ENCODE peak calls at places on chromosomes 6 and 20, in six cellular contexts. Z, V, D, P, Y and R are unnamed samples.

GRCh38 chr6:163526356-163526755 is 111.8 kb downstream of the QKI start:
- DNase-seq in Z (no peak), V (no peak), D (no peak), P (no peak), Y (no peak), R (no peak)

GRCh38 chr6:166952122-166952521 is 4.2 kb downstream of the RNASET2 start:
- DNase-seq in Z (no peak), V (no peak), D (no peak), P (peak; percentile 43), Y (peak; percentile 21), R (no peak)

GRCh38 chr6:27275025-27275956 is 27.8 kb downstream of the PRSS16 start:
- DNase-seq in Z (no peak), V (no peak), D (peak; percentile 70), P (peak; percentile 88), Y (peak; percentile 46), R (no peak)

GRCh38 chr20:63285636-63286615 is 7.1 kb upstream of the COL20A1 start:
- DNase-seq in Z (no peak), V (no peak), D (no peak), P (no peak), Y (no peak), R (no peak)

GRCh38 chr6:149306967-149307366 is 10.5 kb upstream of the TAB2 start:
- DNase-seq in Z (no peak), V (no peak), D (no peak), P (no peak), Y (no peak), R (no peak)

GRCh38 chr20:4069741-4070140 is 54.4 kb upstream of the RNF24 start:
- DNase-seq in Z (no peak), V (no peak), D (no peak), P (no peak), Y (no peak), R (no peak)

GRCh38 chr6:13349811-13350506 is 21.6 kb upstream of the TBC1D7 start:
- DNase-seq in Z (no peak), V (no peak), D (no peak), P (no peak), Y (no peak), R (no peak)

GRCh38 chr6:95091823-95092436 is 485.4 kb upstream of the MANEA start:
- DNase-seq in Z (peak; percentile 52), V (no peak), D (peak; percentile 54), P (no peak), Y (peak; percentile 46), R (no peak)

GRCh38 chr20:2839732-2840137 is 720 bp downstream of the PCED1A start:
- DNase-seq in Z (no peak), V (no peak), D (no peak), P (no peak), Y (no peak), R (no peak)

GRCh38 chr6:132202569-132202968 is 198.7 kb downstream of the MOXD1 start:
- DNase-seq in Z (no peak), V (no peak), D (no peak), P (no peak), Y (no peak), R (no peak)

GRCh38 chr6:99608059-99608885 is 1.6 kb downstream of the PRDM13 start:
- DNase-seq in Z (no peak), V (no peak), D (no peak), P (peak; percentile 60), Y (no peak), R (no peak)

GRCh38 chr6:170137176-170137891 is 153.5 kb downstream of the DLL1 start:
- DNase-seq in Z (no peak), V (no peak), D (no peak), P (peak; percentile 12), Y (no peak), R (no peak)

GRCh38 chr6:42702200-42702599 is 20.2 kb downstream of the PRPH2 start:
- DNase-seq in Z (no peak), V (peak; percentile 84), D (peak; percentile 17), P (no peak), Y (peak; percentile 35), R (no peak)

GRCh38 chr6:135675026-135675425 is 176.5 kb upstream of the PDE7B start:
- DNase-seq in Z (no peak), V (no peak), D (no peak), P (no peak), Y (no peak), R (no peak)

GRCh38 chr6:135672256-135672655 is 174.7 kb upstream of the AHI1 start:
- DNase-seq in Z (no peak), V (no peak), D (no peak), P (no peak), Y (no peak), R (no peak)

GRCh38 chr6:135673671-135674309 is 176.2 kb upstream of the AHI1 start:
- DNase-seq in Z (no peak), V (no peak), D (no peak), P (no peak), Y (no peak), R (no peak)

GRCh38 chr6:135680964-135681913 is 170.3 kb upstream of the PDE7B start:
- DNase-seq in Z (no peak), V (no peak), D (peak; percentile 14), P (no peak), Y (no peak), R (no peak)

DNA sequence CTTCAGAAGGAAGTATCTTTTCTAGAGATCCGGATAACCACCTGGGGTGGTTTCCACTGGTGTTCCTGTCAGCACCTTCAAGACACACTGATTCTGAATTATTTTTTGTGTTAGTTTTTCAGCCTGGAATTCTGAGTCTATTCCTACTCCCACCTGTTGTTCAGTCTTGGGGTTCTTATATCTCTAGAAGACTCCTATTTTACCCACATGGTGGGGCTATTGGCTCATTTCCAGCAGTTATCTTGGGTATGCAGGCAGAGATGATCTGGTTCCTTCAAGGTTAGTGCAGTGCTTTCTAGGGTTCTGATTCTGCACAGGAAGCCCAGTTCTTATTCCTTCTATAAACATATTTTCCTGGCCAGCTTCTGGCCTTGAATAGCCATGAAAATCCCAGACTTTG is 175.6 kb upstream of the PDE7B start:
- DNase-seq in Z (peak; percentile 36), V (no peak), D (peak; percentile 59), P (peak; percentile 72), Y (peak; percentile 44), R (peak; percentile 35)
- TF ChIP-seq CTCF in Z (peak; percentile 74), V (peak; percentile 59), D (peak; percentile 42), P (peak; percentile 89), Y (peak; percentile 36), R (peak; percentile 59)

GRCh38 chr20:32896521-32897280 is 38.0 kb downstream of the EFCAB8 start:
- DNase-seq in Z (no peak), V (no peak), D (no peak), P (no peak), Y (no peak), R (no peak)

GRCh38 chr20:32902456-32903420 is 44.0 kb downstream of the EFCAB8 start:
- DNase-seq in Z (peak; percentile 61), V (no peak), D (peak; percentile 58), P (peak; percentile 81), Y (peak; percentile 64), R (peak; percentile 78)

GRCh38 chr20:32894711-32895355 is 36.1 kb downstream of the EFCAB8 start:
- DNase-seq in Z (no peak), V (peak; percentile 84), D (no peak), P (no peak), Y (no peak), R (no peak)

GRCh38 chr20:32893878-32894483 is 35.3 kb downstream of the EFCAB8 start:
- DNase-seq in Z (peak; percentile 34), V (no peak), D (peak; percentile 57), P (peak; percentile 92), Y (peak; percentile 25), R (no peak)

GRCh38 chr20:32898721-32899120 is 40.0 kb downstream of the EFCAB8 start:
- DNase-seq in Z (no peak), V (no peak), D (no peak), P (no peak), Y (no peak), R (no peak)
- TF ChIP-seq CTCF in Z (no peak), V (no peak), D (no peak), P (no peak), Y (no peak), R (no peak)

DNA sequence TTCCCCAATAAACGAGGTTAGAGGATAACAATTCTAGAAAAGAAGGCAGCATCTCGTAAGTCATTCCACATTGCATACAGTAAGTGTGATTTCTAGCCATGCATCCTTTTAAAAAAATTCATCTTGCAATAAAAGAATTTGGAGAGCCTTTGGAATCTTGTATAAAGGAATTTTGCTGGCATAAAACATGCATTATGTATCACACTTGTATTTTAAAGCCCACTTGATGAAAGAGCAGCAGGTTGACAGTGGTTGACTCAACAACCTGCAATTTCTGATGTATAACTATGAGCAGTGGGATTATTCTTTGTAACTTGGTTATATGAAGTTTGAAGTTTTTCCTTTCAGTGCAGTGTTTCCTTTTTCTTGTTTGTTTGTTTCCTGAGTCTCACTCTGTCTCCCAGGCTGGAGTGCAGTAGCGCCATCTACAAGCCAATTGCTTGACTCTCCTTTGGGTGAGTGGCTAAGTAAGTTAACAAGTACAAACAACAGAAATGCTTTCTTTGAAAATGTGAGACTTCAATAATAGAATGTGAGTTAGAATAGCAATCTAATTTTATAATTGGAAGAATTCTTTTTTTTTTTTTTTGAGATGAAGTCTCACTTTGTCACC is 39.9 kb downstream of the JARID2 start:
- DNase-seq in Z (no peak), V (no peak), D (no peak), P (no peak), Y (no peak), R (no peak)
- TF ChIP-seq CTCF in Z (peak; percentile 55), V (peak; percentile 39), D (peak; percentile 10), P (peak; percentile 52), Y (no peak), R (peak; percentile 41)

DNA sequence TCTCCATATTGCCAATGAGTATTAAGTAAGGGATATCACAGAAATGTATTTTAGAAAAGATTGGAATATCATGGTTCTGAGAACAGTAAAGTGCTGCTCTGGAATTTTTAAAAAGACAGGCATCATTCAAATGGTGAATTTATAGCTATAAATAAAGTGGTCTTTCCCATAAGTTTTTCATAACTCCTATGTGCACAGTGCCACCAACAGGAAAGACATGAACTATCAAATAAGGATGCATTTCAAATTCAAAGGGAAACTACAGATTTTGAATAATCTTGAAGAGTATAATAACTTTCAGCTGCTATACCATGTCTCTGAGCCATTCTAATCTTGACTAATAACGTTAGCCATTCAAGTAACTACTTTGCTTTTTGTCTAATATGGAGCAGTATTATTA is 456.8 kb upstream of the GJE1 start:
- DNase-seq in Z (no peak), V (no peak), D (peak; percentile 1), P (no peak), Y (no peak), R (no peak)
- TF ChIP-seq CTCF in Z (peak; percentile 44), V (peak; percentile 52), D (peak; percentile 30), P (no peak), Y (no peak), R (no peak)

DNA sequence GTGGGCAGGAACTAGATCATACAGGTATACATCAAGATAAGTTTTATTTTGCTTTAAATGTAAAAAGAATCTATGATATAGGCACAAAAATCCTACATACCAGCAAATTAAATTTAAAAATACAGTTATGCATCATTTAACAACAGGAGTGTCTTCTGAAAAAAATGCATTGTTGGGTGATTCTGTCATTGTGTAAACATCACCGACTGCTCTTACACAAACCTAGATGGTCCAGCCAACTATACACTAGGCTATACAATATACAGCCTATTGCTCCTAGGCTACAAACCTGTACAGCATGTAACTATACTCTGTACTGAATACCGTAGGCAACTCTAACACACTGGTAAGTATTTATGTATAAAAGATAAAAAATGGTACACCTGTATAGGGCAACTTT is 139.4 kb downstream of the RNGTT start:
- DNase-seq in Z (no peak), V (peak; percentile 23), D (peak; percentile 34), P (no peak), Y (no peak), R (no peak)
- TF ChIP-seq CTCF in Z (no peak), V (no peak), D (no peak), P (no peak), Y (no peak), R (no peak)